ENCODE peak calls at places on chromosome 6, in five cellular contexts. X is fibroblast of mammary gland, B is psoas muscle, U is mammary epithelial cell, W is vagina. C is an unnamed sample.

GRCh38 chr6:90502866-90503407 is 83.9 kb downstream of the MAP3K7 start:
- DNase-seq in X (no peak), B (no peak), U (no peak), W (no peak), C (no peak)

GRCh38 chr6:169426611-169427010 is 173.0 kb upstream of the THBS2 start:
- DNase-seq in X (no peak), B (no peak), U (no peak), W (no peak), C (no peak)

GRCh38 chr6:37705239-37706051 is 7.8 kb upstream of the MDGA1 start:
- DNase-seq in X (peak), B (peak), U (peak), W (no peak), C (no peak)

GRCh38 chr6:77106992-77107391 is 356.3 kb downstream of the HTR1B start:
- DNase-seq in X (peak), B (no peak), U (no peak), W (no peak), C (no peak)

GRCh38 chr6:54060286-54060685 is 51.0 kb upstream of the MLIP start:
- DNase-seq in X (peak), B (no peak), U (no peak), W (no peak), C (no peak)

GRCh38 chr6:125918681-125919566 is 37.6 kb upstream of the HINT3 start:
- DNase-seq in X (peak), B (no peak), U (peak), W (no peak), C (peak)

GRCh38 chr6:91664327-91664959 is 1077.6 kb upstream of the MAP3K7 start:
- DNase-seq in X (no peak), B (no peak), U (no peak), W (no peak), C (no peak)

GRCh38 chr6:151534576-151534975 is 40.8 kb downstream of the CCDC170 start:
- DNase-seq in X (peak), B (no peak), U (no peak), W (no peak), C (no peak)

GRCh38 chr6:47897233-47897632 is 115.4 kb downstream of the OPN5 start:
- DNase-seq in X (peak), B (no peak), U (peak), W (no peak), C (no peak)

GRCh38 chr6:41449399-41450245 is 96.6 kb upstream of the FOXP4 start:
- DNase-seq in X (peak), B (peak), U (no peak), W (no peak), C (peak)

GRCh38 chr6:125570546-125570945 is 178.9 kb upstream of the HEY2 start:
- DNase-seq in X (no peak), B (no peak), U (no peak), W (no peak), C (no peak)

GRCh38 chr6:163529605-163530004 is 115.1 kb downstream of the QKI start:
- DNase-seq in X (peak), B (no peak), U (peak), W (no peak), C (no peak)

GRCh38 chr6:21149460-21149859 is 444.1 kb upstream of the SOX4 start:
- DNase-seq in X (peak), B (no peak), U (peak), W (no peak), C (no peak)

GRCh38 chr6:127120109-127120786 is 1.8 kb downstream of the RSPO3 start:
- DNase-seq in X (no peak), B (peak), U (no peak), W (no peak), C (no peak)

GRCh38 chr6:56375806-56376205 is 128.4 kb upstream of the COL21A1 start:
- DNase-seq in X (no peak), B (no peak), U (no peak), W (no peak), C (no peak)

GRCh38 chr6:112443666-112444065 is 96.5 kb downstream of the RFPL4B start:
- DNase-seq in X (peak), B (peak), U (no peak), W (no peak), C (no peak)

GRCh38 chr6:90388395-90388794 is 91.8 kb upstream of the BACH2 start:
- DNase-seq in X (no peak), B (no peak), U (no peak), W (no peak), C (no peak)

GRCh38 chr6:133132092-133132491 is 109.1 kb upstream of the EYA4 start:
- DNase-seq in X (no peak), B (no peak), U (no peak), W (no peak), C (no peak)

GRCh38 chr6:133115960-133116359 is 125.2 kb upstream of the EYA4 start:
- DNase-seq in X (no peak), B (no peak), U (no peak), W (no peak), C (no peak)

GRCh38 chr6:17280552-17281090 is 540 bp upstream of the RBM24 start:
- DNase-seq in X (no peak), B (peak), U (no peak), W (no peak), C (no peak)
- TF ChIP-seq CTCF in X (no peak), B (peak), U (no peak), W (no peak), C (no peak)

GRCh38 chr6:166460473-166461437 is 78.0 kb upstream of the MPC1 start:
- DNase-seq in X (no peak), B (no peak), U (peak), W (no peak), C (no peak)

GRCh38 chr6:166464068-166464410 is 81.3 kb upstream of the MPC1 start:
- DNase-seq in X (no peak), B (no peak), U (no peak), W (no peak), C (no peak)

GRCh38 chr6:166461821-166462460 is 79.2 kb upstream of the MPC1 start:
- DNase-seq in X (no peak), B (no peak), U (no peak), W (no peak), C (no peak)

GRCh38 chr6:166463363-166464067 is 80.8 kb upstream of the MPC1 start:
- DNase-seq in X (no peak), B (no peak), U (no peak), W (no peak), C (no peak)

DNA sequence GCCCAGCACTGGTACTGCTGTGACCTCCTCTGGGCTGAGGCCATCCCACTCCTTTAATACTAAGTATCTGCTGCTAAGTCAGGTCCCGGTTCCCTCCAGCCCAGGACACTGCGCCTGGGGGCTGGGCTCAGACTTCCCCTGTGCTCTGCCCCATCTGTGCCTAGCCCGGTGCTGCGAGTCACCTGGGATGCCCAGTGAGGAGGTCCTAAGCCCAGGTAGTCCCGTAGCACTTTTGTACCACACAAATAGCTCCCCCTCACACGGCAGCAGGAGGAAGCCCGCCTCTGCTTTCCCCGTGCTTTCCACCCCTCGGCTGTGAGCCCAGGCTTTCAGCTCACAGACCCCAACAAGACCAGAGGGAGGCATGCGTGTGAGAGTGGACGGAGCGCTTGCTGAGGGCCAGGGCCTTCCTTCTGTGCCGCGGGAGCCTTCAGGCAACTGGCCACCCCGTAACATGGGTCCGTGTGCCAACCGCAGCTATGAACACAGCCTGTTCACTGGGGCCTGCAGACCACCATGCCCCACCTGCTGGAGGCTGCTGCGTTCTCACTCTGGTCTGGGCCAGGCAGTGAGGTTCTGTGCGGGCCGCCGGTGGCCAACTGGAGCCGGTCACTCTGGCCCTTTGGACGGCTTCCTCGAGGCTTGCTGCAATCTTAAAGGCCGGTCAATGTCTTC is 79.9 kb upstream of the MPC1 start:
- DNase-seq in X (no peak), B (no peak), U (no peak), W (no peak), C (no peak)
- TF ChIP-seq CTCF in X (no peak), B (no peak), U (no peak), W (no peak), C (no peak)

DNA sequence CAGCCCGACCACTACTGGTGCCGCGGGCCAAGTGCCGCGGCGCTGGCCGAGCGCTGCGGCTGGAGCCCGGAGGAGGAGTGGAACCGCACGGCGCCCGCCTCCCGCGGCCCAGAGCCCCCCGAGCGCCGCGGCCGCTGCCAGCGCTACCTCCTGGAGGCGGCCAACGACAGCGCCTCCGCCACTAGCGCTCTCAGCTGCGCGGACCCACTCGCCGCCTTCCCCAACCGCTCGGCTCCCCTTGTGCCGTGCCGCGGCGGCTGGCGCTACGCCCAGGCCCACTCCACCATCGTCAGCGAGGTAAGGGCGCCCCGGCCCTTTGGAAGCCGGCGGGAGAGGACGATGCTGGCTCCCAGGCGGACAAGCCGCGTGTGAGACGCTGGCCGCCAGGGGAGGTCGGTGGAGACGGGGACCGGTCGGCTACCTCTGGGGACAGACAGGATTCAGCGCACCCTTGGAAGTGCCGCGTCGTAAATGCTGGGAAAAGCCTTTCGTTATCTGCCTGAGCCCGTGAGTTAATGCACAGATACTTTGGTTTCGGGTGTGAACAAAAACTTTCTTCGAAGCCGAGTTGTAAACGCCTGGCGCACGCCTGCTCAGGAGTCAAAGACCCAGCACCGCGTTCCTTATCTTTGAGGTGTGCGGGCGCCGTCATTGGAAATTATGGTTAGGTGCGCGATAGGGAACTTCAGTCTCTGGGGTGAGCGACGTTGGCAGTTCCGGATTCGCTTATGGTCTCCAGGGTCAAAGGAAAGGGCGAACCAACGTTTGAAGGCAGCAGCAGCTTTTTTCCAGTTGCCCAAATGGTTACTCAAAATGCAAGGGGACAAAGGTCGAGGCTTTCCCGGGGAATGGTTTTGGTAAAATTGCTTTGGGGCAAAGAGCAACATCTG is 619 bp downstream of the SLC22A3 start:
- DNase-seq in X (no peak), B (peak), U (peak), W (no peak), C (peak)
- TF ChIP-seq CTCF in X (no peak), B (peak), U (peak), W (no peak), C (no peak)

DNA sequence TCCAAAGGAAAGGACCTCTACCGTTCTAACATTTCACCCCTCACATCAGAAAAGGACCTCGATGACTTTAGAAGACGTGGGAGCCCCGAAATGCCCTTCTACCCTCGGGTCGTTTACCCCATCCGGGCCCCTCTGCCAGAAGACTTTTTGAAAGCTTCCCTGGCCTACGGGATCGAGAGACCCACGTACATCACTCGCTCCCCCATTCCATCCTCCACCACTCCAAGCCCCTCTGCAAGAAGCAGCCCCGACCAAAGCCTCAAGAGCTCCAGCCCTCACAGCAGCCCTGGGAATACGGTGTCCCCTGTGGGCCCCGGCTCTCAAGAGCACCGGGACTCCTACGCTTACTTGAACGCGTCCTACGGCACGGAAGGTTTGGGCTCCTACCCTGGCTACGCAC is 18.8 kb downstream of the PRDM1 start:
- DNase-seq in X (no peak), B (no peak), U (no peak), W (no peak), C (no peak)
- TF ChIP-seq CTCF in X (no peak), B (no peak), U (no peak), W (no peak), C (no peak)

DNA sequence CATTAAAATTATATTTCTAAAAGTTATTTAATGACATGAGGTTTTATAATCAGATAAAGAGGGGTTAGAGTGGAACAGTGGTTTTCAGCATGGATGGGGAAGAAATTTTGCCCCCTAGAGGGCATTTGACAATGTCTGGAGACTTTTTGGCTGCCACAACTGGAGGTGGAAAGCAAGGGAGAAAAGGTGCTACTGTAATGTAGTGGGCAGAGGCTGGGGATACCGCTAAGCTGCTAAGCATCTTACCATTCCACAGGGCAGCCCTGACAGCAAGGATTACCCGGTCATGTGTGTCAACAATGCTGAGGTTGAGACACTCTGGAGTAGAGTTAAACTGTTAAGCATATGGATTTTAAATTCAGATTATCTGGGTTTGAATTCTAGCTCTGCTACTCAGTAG is 52.9 kb upstream of the FABP7 start:
- DNase-seq in X (peak), B (no peak), U (peak), W (no peak), C (peak)
- TF ChIP-seq CTCF in X (peak), B (peak), U (peak), W (no peak), C (no peak)

GRCh38 chr6:44451803-44452690 is 64.5 kb downstream of the CDC5L start:
- DNase-seq in X (peak), B (no peak), U (no peak), W (no peak), C (no peak)
- TF ChIP-seq CTCF in X (no peak), B (no peak), U (no peak), W (no peak), C (no peak)